ENCODE peak calls at places on chromosome 20, in six cellular contexts. L, T, J, K, R and S are unnamed samples.

GRCh38 chr20:61399433-61399832 is 147.4 kb downstream of the CDH4 start:
- DNase-seq in L (no peak), T (no peak), J (no peak), K (no peak), R (no peak), S (no peak)

GRCh38 chr20:20875716-20876115 is 163.3 kb upstream of the RALGAPA2 start:
- DNase-seq in L (no peak), T (no peak), J (no peak), K (no peak), R (no peak), S (no peak)

GRCh38 chr20:64151634-64152530 is 12.4 kb upstream of the MYT1 start:
- DNase-seq in L (peak), T (no peak), J (no peak), K (no peak), R (no peak), S (no peak)

GRCh38 chr20:46399401-46399800 is 7.0 kb downstream of the ELMO2 start:
- DNase-seq in L (no peak), T (no peak), J (no peak), K (no peak), R (no peak), S (no peak)

GRCh38 chr20:51631011-51631950 is 88.8 kb upstream of the NFATC2 start:
- DNase-seq in L (peak), T (peak), J (peak), K (peak), R (peak), S (peak)

GRCh38 chr20:54346269-54346668 is 129.1 kb upstream of the DOK5 start:
- DNase-seq in L (no peak), T (no peak), J (no peak), K (no peak), R (no peak), S (no peak)

GRCh38 chr20:3819413-3820047 is 817 bp upstream of the AP5S1 start:
- DNase-seq in L (no peak), T (no peak), J (peak), K (no peak), R (no peak), S (no peak)

GRCh38 chr20:49460916-49461315 is 21.6 kb downstream of the KCNB1 start:
- DNase-seq in L (no peak), T (no peak), J (no peak), K (no peak), R (no peak), S (peak)

GRCh38 chr20:49669601-49670189 is 44.0 kb downstream of the B4GALT5 start:
- DNase-seq in L (no peak), T (no peak), J (no peak), K (no peak), R (peak), S (peak)

GRCh38 chr20:35174458-35175216 is 2.8 kb downstream of the PROCR start:
- DNase-seq in L (no peak), T (no peak), J (peak), K (peak), R (no peak), S (no peak)

GRCh38 chr20:29741594-29741893 is 1515.9 kb upstream of the DEFB115 start:
- DNase-seq in L (no peak), T (no peak), J (no peak), K (no peak), R (no peak), S (no peak)

GRCh38 chr20:50360218-50360672 is 149.9 kb upstream of the PTPN1 start:
- DNase-seq in L (no peak), T (no peak), J (no peak), K (no peak), R (no peak), S (no peak)

GRCh38 chr20:8860011-8860495 is 208.8 kb upstream of the PLCB4 start:
- DNase-seq in L (no peak), T (peak), J (no peak), K (no peak), R (peak), S (peak)

GRCh38 chr20:9079038-9079731 is 10.3 kb downstream of the PLCB4 start:
- DNase-seq in L (no peak), T (no peak), J (no peak), K (no peak), R (no peak), S (no peak)

GRCh38 chr20:63326314-63327228 is 33.6 kb downstream of the COL20A1 start:
- DNase-seq in L (no peak), T (no peak), J (no peak), K (no peak), R (no peak), S (no peak)

GRCh38 chr20:45933231-45934045 is 1.0 kb upstream of the PCIF1 start:
- DNase-seq in L (peak), T (no peak), J (peak), K (peak), R (peak), S (peak)

GRCh38 chr20:2729251-2729713 is 36.7 kb downstream of the EBF4 start:
- DNase-seq in L (no peak), T (no peak), J (no peak), K (no peak), R (peak), S (peak)
- H3K4me3 ChIP-seq in L (no peak), T (no peak), J (no peak), K (no peak), R (no peak), S (no peak)

DNA sequence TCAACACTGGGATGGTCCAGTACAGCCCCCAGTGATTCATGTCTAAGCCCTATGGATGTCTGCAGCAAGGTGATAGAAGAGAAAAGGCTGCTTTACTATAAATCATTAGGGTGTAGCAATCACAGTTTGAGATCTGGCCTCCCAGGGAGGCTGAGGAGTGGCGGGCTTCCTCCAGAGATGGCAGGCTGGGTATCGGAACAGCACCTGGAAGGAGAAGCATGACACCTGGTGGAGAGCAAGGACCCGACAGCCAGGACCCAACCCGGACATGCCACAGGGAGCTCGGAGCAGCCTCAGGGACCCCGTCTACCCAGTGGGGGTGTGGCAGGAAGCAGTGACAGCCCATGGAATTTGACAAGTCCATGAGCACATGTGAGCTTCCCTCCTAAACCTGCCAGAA is 114.8 kb upstream of the CD93 start:
- DNase-seq in L (peak), T (no peak), J (peak), K (no peak), R (no peak), S (no peak)
- TF ChIP-seq CTCF in L (peak), T (peak), J (peak), K (no peak), R (peak), S (peak)

GRCh38 chr20:36847710-36848040 is 28.3 kb upstream of the TLDC2 start:
- DNase-seq in L (no peak), T (no peak), J (no peak), K (no peak), R (no peak), S (peak)

GRCh38 chr20:36849333-36850065 is 26.4 kb upstream of the TLDC2 start:
- DNase-seq in L (no peak), T (no peak), J (no peak), K (no peak), R (no peak), S (no peak)

GRCh38 chr20:36847009-36847709 is 28.8 kb upstream of the TLDC2 start:
- DNase-seq in L (no peak), T (no peak), J (no peak), K (peak), R (peak), S (peak)

GRCh38 chr20:36848078-36848660 is 27.8 kb upstream of the TLDC2 start:
- DNase-seq in L (no peak), T (no peak), J (no peak), K (peak), R (peak), S (peak)

DNA sequence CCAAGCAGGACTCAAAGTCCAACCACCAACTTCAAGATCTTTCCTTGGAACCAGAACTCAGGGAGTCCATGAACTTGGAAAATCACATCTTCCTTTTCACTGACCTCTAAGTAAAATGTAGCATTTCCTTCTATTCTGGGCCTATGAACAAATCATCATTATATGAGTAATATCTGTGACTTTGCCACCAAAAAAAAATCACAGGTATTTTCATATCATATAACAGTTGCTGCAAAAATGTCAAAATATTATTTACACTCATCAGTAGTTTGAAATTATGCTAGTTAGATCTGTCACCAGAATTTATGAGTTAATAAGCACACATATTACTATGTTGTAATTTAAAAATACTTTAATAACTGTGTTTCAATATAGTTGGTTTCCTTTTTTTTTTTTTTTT is 27.3 kb upstream of the TLDC2 start:
- DNase-seq in L (no peak), T (no peak), J (no peak), K (no peak), R (no peak), S (no peak)
- H3K4me3 ChIP-seq in L (no peak), T (no peak), J (no peak), K (no peak), R (no peak), S (peak)

DNA sequence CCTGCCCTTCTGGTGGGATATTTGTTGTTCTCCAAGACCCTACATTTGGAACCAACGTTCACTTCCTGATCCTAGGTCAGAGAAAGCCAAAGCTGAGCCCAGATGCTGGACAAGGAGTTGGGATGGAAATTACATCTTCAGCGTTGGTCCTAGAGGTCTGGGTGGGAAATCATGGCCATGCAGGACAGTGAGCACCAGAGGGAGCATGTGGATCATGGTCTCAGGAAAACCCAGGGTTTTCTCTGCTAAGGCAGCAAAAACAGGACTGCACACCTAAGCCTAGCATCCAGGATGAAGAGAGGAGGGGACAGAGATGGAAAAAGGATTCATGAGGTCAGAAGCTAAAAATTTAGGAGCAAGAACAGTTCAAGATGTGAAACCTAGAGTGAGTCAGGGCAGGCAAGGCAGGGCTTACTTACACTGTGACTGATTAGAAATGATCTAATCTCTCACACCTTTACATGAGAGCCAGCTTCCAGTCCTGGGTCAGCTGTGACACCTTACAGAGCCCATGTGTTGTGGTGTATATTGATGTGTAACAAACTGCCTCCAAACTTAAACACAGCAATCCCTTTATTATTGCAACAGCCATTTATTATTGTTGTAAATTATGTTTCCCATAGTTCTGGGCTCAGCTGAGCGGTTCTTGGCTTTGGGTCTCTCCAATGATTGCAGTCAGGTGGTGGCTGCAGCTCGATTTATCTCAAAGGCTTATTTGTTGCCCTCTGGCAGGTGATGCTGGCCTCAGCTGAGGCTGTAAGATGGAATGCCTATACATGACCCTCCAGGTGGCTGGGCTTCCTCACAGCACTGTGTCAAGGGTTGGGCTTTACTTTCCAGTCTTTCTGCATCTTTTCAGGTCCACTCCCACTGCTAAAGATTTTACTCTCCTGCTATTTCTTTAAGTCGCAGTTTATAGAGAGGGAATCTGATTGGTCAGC is 6.5 kb downstream of the C20orf202 start:
- DNase-seq in L (peak), T (no peak), J (no peak), K (no peak), R (peak), S (peak)
- TF ChIP-seq CTCF in L (peak), T (peak), J (peak), K (no peak), R (peak), S (peak)

DNA sequence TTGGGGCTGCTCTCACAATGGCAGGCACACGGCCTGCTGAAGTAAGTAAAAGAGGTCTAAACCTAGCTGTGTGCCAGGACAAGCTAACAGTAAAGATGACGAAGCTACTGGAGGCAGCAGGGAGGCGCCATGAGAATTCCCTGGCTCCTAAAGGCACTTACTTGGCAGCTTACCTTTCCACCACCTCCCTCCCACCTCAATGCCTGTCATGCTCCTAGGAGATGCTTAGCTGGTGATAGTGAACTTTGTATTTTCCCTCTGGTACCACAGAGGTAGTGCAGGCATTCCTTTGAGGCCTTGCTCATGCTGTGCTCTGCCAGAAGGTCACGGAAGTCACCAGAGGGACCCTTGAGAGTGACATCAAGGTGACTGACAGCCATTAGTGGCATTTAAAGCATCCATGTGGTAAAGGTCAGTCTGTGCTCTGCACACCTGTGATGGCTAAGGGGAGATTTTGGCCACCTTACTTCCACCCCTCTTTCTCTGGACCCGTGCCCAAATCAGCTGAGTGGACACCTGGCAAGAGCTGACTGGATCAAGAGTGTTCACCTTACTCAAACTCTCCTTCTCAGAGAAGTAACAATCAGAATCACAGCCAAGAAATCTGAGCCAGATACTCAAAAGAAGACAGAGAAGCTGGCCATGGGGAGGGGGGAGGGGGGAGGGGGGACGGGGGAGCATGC is 3.0 kb downstream of the FKBP1A start:
- DNase-seq in L (no peak), T (no peak), J (no peak), K (no peak), R (no peak), S (peak)
- H3K4me3 ChIP-seq in L (no peak), T (no peak), J (no peak), K (no peak), R (no peak), S (peak)